ENCODE peak calls at places on chromosomes 16 and 17, in nine cellular contexts. R, M, O, W, J, Y, I, V and S are unnamed samples.

GRCh38 chr17:29379084-29379811 is 10.9 kb upstream of the TAOK1 start:
- DNase-seq in R (no peak), M (no peak), O (peak; percentile 72), W (no peak), J (peak; percentile 14), Y (no peak), I (no peak), V (no peak), S (no peak)

GRCh38 chr17:1078062-1078711 is 81.3 kb downstream of the TIMM22 start:
- DNase-seq in R (no peak), M (no peak), O (no peak), W (no peak), J (no peak), Y (no peak), I (no peak), V (peak; percentile 51), S (no peak)

GRCh38 chr17:12422632-12423031 is 243.1 kb upstream of the MYOCD start:
- DNase-seq in R (no peak), M (no peak), O (no peak), W (no peak), J (no peak), Y (no peak), I (no peak), V (no peak), S (no peak)

GRCh38 chr17:9842057-9842758 is 16.5 kb downstream of the GLP2R start:
- DNase-seq in R (no peak), M (peak; percentile 62), O (no peak), W (peak; percentile 70), J (peak; percentile 62), Y (no peak), I (peak; percentile 76), V (no peak), S (no peak)

GRCh38 chr16:85234310-85235235 is 122.3 kb upstream of the CIBAR2 start:
- DNase-seq in R (no peak), M (no peak), O (no peak), W (peak; percentile 76), J (peak; percentile 85), Y (no peak), I (peak; percentile 88), V (peak; percentile 97), S (no peak)

GRCh38 chr17:15279011-15279477 is 13.9 kb upstream of the PMP22 start:
- DNase-seq in R (no peak), M (peak; percentile 99), O (peak; percentile 37), W (peak; percentile 90), J (peak; percentile 97), Y (no peak), I (peak; percentile 93), V (no peak), S (no peak)

GRCh38 chr17:40362696-40363479 is 1.6 kb downstream of the GJD3 start:
- DNase-seq in R (peak; percentile 54), M (peak; percentile 75), O (peak; percentile 72), W (peak; percentile 53), J (peak; percentile 89), Y (no peak), I (peak; percentile 72), V (peak; percentile 94), S (no peak)

GRCh38 chr16:68370921-68371651 is 60.3 kb downstream of the PRMT7 start:
- DNase-seq in R (no peak), M (no peak), O (no peak), W (no peak), J (no peak), Y (no peak), I (no peak), V (no peak), S (no peak)

GRCh38 chr17:72972263-72972951 is 120.1 kb downstream of the SLC39A11 start:
- DNase-seq in R (no peak), M (peak; percentile 32), O (no peak), W (no peak), J (no peak), Y (no peak), I (no peak), V (no peak), S (no peak)

DNA sequence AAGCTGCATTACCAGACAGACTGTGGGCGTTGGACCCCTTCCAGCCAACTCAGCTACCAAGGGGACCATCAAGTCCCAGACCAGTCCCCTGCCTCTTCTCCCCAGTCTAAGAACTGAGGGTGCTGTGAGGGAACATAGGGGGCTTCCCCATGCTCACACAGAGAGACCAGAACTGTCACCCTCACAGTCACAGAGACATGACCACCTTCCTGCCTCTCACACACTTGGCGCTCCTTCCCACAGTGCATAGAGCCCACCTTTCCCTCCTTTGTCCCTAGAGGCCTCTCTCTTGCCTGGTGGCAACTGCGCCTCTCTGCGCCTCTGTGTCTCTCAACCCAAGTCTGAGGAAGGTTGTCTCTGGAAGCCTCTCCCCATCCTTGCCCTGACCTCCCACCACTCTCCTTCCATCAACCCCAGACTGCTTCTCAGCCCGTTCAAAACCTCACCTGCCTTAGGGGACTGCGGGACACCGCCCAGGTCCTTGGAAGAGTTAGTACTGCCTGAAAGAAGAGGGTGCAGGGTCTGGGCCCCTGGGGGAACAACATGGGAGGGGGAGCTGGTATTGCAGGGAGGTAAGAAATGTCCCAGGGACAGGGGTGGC is 6.1 kb upstream of the LHX1 start:
- DNase-seq in R (no peak), M (no peak), O (no peak), W (no peak), J (no peak), Y (no peak), I (no peak), V (no peak), S (no peak)
- TF ChIP-seq EZH2 in R (no peak), M (no peak), O (no peak), W (no peak), J (peak; percentile 25), Y (no peak), I (no peak), V (peak; percentile 82), S (no peak)

GRCh38 chr17:81398170-81398854 is 3.1 kb downstream of the BAHCC1 start:
- DNase-seq in R (no peak), M (peak; percentile 47), O (no peak), W (peak; percentile 50), J (no peak), Y (no peak), I (peak; percentile 70), V (peak; percentile 68), S (no peak)

GRCh38 chr17:81400154-81400938 is 5.1 kb downstream of the BAHCC1 start:
- DNase-seq in R (no peak), M (peak; percentile 58), O (no peak), W (peak; percentile 53), J (peak; percentile 76), Y (no peak), I (peak; percentile 72), V (peak; percentile 77), S (no peak)

GRCh38 chr17:81400939-81401726 is 5.9 kb downstream of the BAHCC1 start:
- DNase-seq in R (no peak), M (no peak), O (no peak), W (no peak), J (peak; percentile 47), Y (no peak), I (no peak), V (peak; percentile 52), S (no peak)

GRCh38 chr17:81398855-81399451 is 3.7 kb downstream of the BAHCC1 start:
- DNase-seq in R (no peak), M (peak; percentile 33), O (no peak), W (no peak), J (peak; percentile 67), Y (no peak), I (no peak), V (no peak), S (no peak)

GRCh38 chr17:81399481-81400153 is 4.4 kb downstream of the BAHCC1 start:
- DNase-seq in R (no peak), M (peak; percentile 25), O (no peak), W (no peak), J (peak; percentile 64), Y (no peak), I (no peak), V (peak; percentile 55), S (no peak)
- TF ChIP-seq EZH2 in R (no peak), M (no peak), O (no peak), W (no peak), J (no peak), Y (no peak), I (no peak), V (no peak), S (no peak)

DNA sequence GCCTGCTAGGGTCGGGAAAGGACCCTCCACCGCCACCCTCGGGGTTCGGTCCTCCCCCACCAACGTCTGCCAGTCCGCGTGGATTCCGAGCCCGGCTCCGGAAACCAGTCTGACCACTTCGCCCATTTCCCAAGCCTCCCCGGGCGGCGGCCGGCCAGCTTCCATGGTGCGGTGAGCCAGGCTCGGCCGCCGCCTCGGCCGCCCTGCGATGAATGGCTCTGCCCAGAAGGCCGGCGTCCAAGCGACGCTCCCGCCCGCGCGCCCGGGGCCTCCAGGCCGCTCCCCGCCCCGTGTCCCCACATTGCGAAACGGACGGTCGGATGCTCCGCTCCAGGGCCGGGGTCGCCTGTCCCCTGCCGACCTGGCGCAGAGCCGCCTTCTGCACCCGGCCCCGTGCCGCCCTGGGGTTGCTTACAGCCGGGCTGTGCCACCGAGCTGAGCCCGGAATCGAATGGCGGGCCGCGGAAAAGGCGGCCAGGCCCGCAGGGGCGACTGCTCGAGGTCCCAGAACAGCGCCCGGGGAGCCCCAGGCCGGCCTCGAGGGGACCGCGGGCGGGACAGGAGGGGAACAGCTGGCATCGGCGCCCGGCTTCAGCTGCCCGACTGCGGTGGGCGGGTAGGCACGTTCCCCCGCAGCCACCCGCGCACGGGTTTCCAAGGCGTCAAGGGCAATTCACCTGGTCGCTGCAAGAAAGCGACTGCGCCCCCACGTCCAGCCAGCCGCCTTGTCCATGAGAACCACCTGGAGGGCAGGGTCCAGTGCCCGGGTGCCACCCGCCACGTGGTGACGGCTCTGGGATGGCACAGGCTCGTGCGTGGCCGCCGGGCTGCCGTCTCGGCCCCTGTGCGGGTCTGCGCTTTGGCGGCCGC is 18.3 kb upstream of the CBX8 start:
- DNase-seq in R (no peak), M (peak; percentile 70), O (no peak), W (no peak), J (peak; percentile 79), Y (no peak), I (no peak), V (peak; percentile 60), S (no peak)
- TF ChIP-seq EZH2 in R (no peak), M (no peak), O (no peak), W (peak; percentile 80), J (no peak), Y (peak; percentile 30), I (peak; percentile 72), V (peak; percentile 92), S (no peak)

GRCh38 chr17:36941265-36942021 is 4.2 kb downstream of the LHX1 start:
- DNase-seq in R (no peak), M (no peak), O (no peak), W (no peak), J (no peak), Y (no peak), I (no peak), V (peak; percentile 70), S (no peak)
- TF ChIP-seq EZH2 in R (no peak), M (no peak), O (no peak), W (peak; percentile 29), J (peak; percentile 72), Y (no peak), I (no peak), V (peak; percentile 88), S (no peak)